ENCODE peak calls at places on chromosomes 1 and 21, in eight cellular contexts. U is cardiac muscle cell; K is CD8-positive, alpha-beta T cell; R is fibroblast of mammary gland; G is H9; Y is GM10248; C is WTC11; I is RWPE1. L is an unnamed sample.

GRCh38 chr1:206685256-206685748 is 597 bp downstream of the MAPKAPK2 start:
- DNase-seq in U (peak; percentile 58), K (peak; percentile 56), R (peak; percentile 66), G (no peak), Y (peak; percentile 36), C (no peak), I (peak; percentile 64), L (no peak)

GRCh38 chr1:171566467-171566866 is 55.6 kb upstream of the MYOCOS start:
- DNase-seq in U (no peak), K (no peak), R (peak; percentile 9), G (no peak), Y (no peak), C (no peak), I (no peak), L (no peak)

GRCh38 chr1:215005078-215005477 is 77.5 kb upstream of the KCNK2 start:
- DNase-seq in U (no peak), K (no peak), R (peak; percentile 62), G (no peak), Y (no peak), C (no peak), I (no peak), L (no peak)

GRCh38 chr1:40161888-40162397 is 756 bp downstream of the RLF start:
- DNase-seq in U (no peak), K (no peak), R (peak; percentile 12), G (no peak), Y (no peak), C (no peak), I (no peak), L (no peak)

GRCh38 chr21:16492356-16492755 is 762.6 kb downstream of the USP25 start:
- DNase-seq in U (no peak), K (no peak), R (no peak), G (no peak), Y (no peak), C (no peak), I (no peak), L (no peak)

GRCh38 chr1:43703836-43704235 is 3.5 kb upstream of the ST3GAL3 start:
- DNase-seq in U (no peak), K (no peak), R (peak; percentile 63), G (no peak), Y (no peak), C (no peak), I (no peak), L (no peak)

GRCh38 chr1:233300326-233300725 is 4.8 kb upstream of the PCNX2 start:
- DNase-seq in U (no peak), K (no peak), R (peak; percentile 10), G (no peak), Y (no peak), C (no peak), I (no peak), L (no peak)

GRCh38 chr1:41983451-41983850 is 64.7 kb upstream of the HIVEP3 start:
- DNase-seq in U (no peak), K (no peak), R (no peak), G (no peak), Y (no peak), C (no peak), I (no peak), L (no peak)

GRCh38 chr1:228478326-228478725 is 8.9 kb upstream of the RNF187 start:
- DNase-seq in U (no peak), K (no peak), R (no peak), G (no peak), Y (no peak), C (no peak), I (no peak), L (no peak)

GRCh38 chr21:39575778-39576177 is 37.0 kb upstream of the B3GALT5 start:
- DNase-seq in U (no peak), K (no peak), R (peak; percentile 6), G (no peak), Y (no peak), C (no peak), I (peak; percentile 8), L (no peak)

GRCh38 chr1:204358605-204359004 is 1.1 kb downstream of the PLEKHA6 start:
- DNase-seq in U (no peak), K (no peak), R (no peak), G (no peak), Y (no peak), C (no peak), I (no peak), L (no peak)

GRCh38 chr1:52551476-52552235 is 1.2 kb downstream of the TUT4 start:
- DNase-seq in U (peak; percentile 16), K (peak; percentile 56), R (peak; percentile 65), G (no peak), Y (no peak), C (no peak), I (no peak), L (no peak)

GRCh38 chr1:63073530-63074306 is 248.6 kb upstream of the FOXD3 start:
- DNase-seq in U (peak; percentile 5), K (no peak), R (no peak), G (peak; percentile 48), Y (peak; percentile 20), C (peak; percentile 43), I (no peak), L (no peak)
- TF ChIP-seq CTCF in U (peak; percentile 33), K (no peak), R (peak; percentile 16), G (peak; percentile 34), Y (no peak), C (no peak), I (no peak), L (peak; percentile 12)

GRCh38 chr1:27858072-27858948 is 14.0 kb upstream of the THEMIS2 start:
- DNase-seq in U (peak; percentile 81), K (peak; percentile 91), R (peak; percentile 86), G (peak; percentile 84), Y (peak; percentile 82), C (peak; percentile 93), I (peak; percentile 81), L (no peak)
- TF ChIP-seq CTCF in U (peak; percentile 98), K (peak; percentile 100), R (peak; percentile 98), G (peak; percentile 98), Y (peak; percentile 99), C (peak; percentile 98), I (peak; percentile 94), L (peak; percentile 98)

DNA sequence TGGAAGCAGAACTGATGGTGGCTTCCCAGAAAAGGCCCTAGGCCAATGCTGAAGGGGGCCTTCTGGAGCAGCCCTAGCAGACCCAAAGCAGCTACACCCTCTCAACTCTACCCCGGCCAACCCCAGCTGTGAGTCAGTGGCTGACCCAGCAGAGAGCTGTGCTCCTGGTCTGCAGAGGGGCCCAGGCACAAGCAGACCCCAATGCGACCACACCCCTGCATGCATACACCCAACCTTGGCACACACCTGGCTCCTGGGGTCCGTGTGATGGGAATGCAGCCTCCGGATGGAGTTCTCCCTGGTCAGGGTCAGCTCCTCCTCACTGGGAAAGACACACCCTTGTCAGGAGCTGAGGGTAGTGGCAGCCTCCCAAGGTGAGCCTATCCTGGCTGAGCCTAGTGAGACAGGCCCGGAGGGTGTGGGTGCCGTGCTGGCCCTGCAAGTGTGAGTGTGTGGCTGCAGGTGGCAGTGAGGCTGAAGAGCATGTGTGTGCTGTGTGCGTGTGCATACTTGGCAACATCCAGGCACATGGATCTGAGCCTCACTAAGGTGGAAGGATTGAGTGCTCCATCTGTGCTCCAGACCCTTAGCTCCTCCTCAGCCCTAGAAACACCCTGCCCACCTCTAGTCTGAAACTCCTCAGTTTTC is 3.9 kb upstream of the ARHGAP30 start:
- DNase-seq in U (no peak), K (no peak), R (no peak), G (no peak), Y (no peak), C (no peak), I (peak; percentile 57), L (no peak)
- TF ChIP-seq CTCF in U (no peak), K (no peak), R (no peak), G (peak; percentile 15), Y (no peak), C (no peak), I (no peak), L (no peak)

GRCh38 chr1:119449964-119450363 is 35.0 kb downstream of the HSD3B2 start:
- DNase-seq in U (peak; percentile 4), K (no peak), R (peak; percentile 5), G (peak; percentile 77), Y (no peak), C (peak; percentile 71), I (no peak), L (no peak)
- TF ChIP-seq CTCF in U (no peak), K (no peak), R (no peak), G (peak; percentile 64), Y (no peak), C (no peak), I (no peak), L (no peak)

GRCh38 chr1:22472596-22472995 is 20.9 kb downstream of the ZBTB40 start:
- DNase-seq in U (no peak), K (no peak), R (no peak), G (no peak), Y (no peak), C (no peak), I (no peak), L (no peak)

GRCh38 chr1:22471078-22471477 is 19.4 kb downstream of the ZBTB40 start:
- DNase-seq in U (peak; percentile 72), K (no peak), R (peak; percentile 84), G (no peak), Y (no peak), C (no peak), I (no peak), L (no peak)

GRCh38 chr1:22473952-22474351 is 22.3 kb downstream of the ZBTB40 start:
- DNase-seq in U (no peak), K (no peak), R (no peak), G (no peak), Y (no peak), C (no peak), I (no peak), L (no peak)

GRCh38 chr1:22470227-22470626 is 18.6 kb downstream of the ZBTB40 start:
- DNase-seq in U (no peak), K (no peak), R (peak; percentile 25), G (no peak), Y (no peak), C (no peak), I (no peak), L (no peak)

GRCh38 chr1:22471610-22472009 is 20.0 kb downstream of the ZBTB40 start:
- DNase-seq in U (no peak), K (no peak), R (no peak), G (no peak), Y (no peak), C (no peak), I (no peak), L (no peak)
- TF ChIP-seq CTCF in U (no peak), K (no peak), R (no peak), G (no peak), Y (no peak), C (no peak), I (no peak), L (no peak)

L was measured in esophagus squamous epithelium.